ENCODE peak calls at places on chromosome 13, in eight cellular contexts. F, Q, Y, H, O, P, A and J are unnamed samples.

GRCh38 chr13:36887758-36888521 is 32.1 kb downstream of the SMAD9 start:
- DNase-seq in F (no peak), H (no peak), Q (no peak), A (no peak), P (no peak), O (no peak), Y (no peak), J (no peak)

GRCh38 chr13:26272621-26273020 is 18.7 kb downstream of the CDK8 start:
- DNase-seq in Q (no peak), O (no peak), F (no peak), P (no peak), A (no peak), H (no peak), Y (no peak), J (no peak)

GRCh38 chr13:101155920-101156319 is 260.4 kb downstream of the NALCN start:
- DNase-seq in O (no peak), F (no peak), A (no peak), H (no peak), P (no peak), Y (no peak), Q (peak; percentile 16), J (no peak)

GRCh38 chr13:29901714-29902631 is 51.6 kb upstream of the UBL3 start:
- DNase-seq in P (peak; percentile 79), Q (no peak), A (no peak), F (peak; percentile 7), Y (peak; percentile 61), H (peak; percentile 76), O (peak; percentile 72), J (no peak)

GRCh38 chr13:32264407-32264806 is 50.8 kb downstream of the ZAR1L start:
- DNase-seq in O (no peak), F (no peak), Q (no peak), P (no peak), A (no peak), Y (no peak), H (no peak), J (no peak)

GRCh38 chr13:84037937-84038464 is 155.7 kb upstream of the SLITRK1 start:
- DNase-seq in Y (no peak), H (peak; percentile 8), P (no peak), A (no peak), F (no peak), O (no peak), Q (peak; percentile 14), J (no peak)

GRCh38 chr13:65260938-65261880 is 1968.9 kb downstream of the PCDH9 start:
- DNase-seq in F (no peak), A (no peak), P (no peak), Y (no peak), O (no peak), Q (no peak), H (no peak), J (no peak)

GRCh38 chr13:80251403-80251802 is 89.5 kb downstream of the SPRY2 start:
- DNase-seq in H (no peak), F (no peak), O (no peak), A (no peak), P (no peak), Q (no peak), Y (peak; percentile 29), J (no peak)

GRCh38 chr13:34462843-34463242 is 479.2 kb upstream of the NBEA start:
- DNase-seq in Y (no peak), A (no peak), Q (no peak), H (no peak), P (peak; percentile 17), O (no peak), F (no peak), J (no peak)

GRCh38 chr13:80131204-80131603 is 209.7 kb downstream of the SPRY2 start:
- DNase-seq in H (no peak), Y (peak; percentile 87), O (no peak), Q (peak; percentile 75), A (no peak), P (no peak), F (no peak), J (no peak)

GRCh38 chr13:98658131-98658530 is 81.2 kb upstream of the STK24 start:
- DNase-seq in F (no peak), H (no peak), Y (peak; percentile 58), P (no peak), Q (no peak), O (no peak), A (no peak), J (no peak)

GRCh38 chr13:31477961-31478360 is 261.4 kb upstream of the RXFP2 start:
- DNase-seq in F (no peak), H (peak; percentile 72), O (no peak), Y (no peak), P (peak; percentile 65), A (no peak), Q (no peak), J (no peak)

GRCh38 chr13:64446372-64446771 is 2783.8 kb downstream of the PCDH9 start:
- DNase-seq in Y (no peak), A (no peak), F (no peak), Q (peak; percentile 13), O (no peak), P (no peak), H (no peak), J (no peak)

GRCh38 chr13:35876601-35877000 is 254.6 kb downstream of the DCLK1 start:
- DNase-seq in F (no peak), O (no peak), P (no peak), Q (no peak), A (no peak), Y (no peak), H (no peak), J (no peak)